ENCODE peak calls at places on chromosomes 4 and X, in nine cellular contexts. T, O, R, F, C, J, D, N and G are unnamed samples.

GRCh38 chr4:168766537-168767316 is 243.3 kb downstream of the CBR4 start:
- DNase-seq in F (no peak), N (no peak), R (no peak), J (no peak), D (no peak), O (peak; percentile 88), T (no peak), C (no peak), G (no peak)

GRCh38 chrX:120450163-120450562 is 18.9 kb downstream of the LAMP2 start:
- DNase-seq in J (peak; percentile 16), F (no peak), N (no peak), R (no peak), D (no peak), T (no peak), O (no peak), C (no peak), G (no peak)

GRCh38 chr4:179755322-179755721 is 2313.1 kb upstream of the AGA start:
- DNase-seq in N (no peak), D (no peak), R (no peak), F (no peak), J (no peak), T (no peak), O (no peak), C (no peak), G (no peak)

GRCh38 chr4:168560184-168560834 is 63.5 kb downstream of the PALLD start:
- DNase-seq in T (no peak), N (no peak), R (no peak), J (peak; percentile 54), O (peak; percentile 70), C (no peak), D (no peak), F (no peak), G (no peak)

GRCh38 chr4:58301384-58301783 is 1191.2 kb upstream of the IGFBP7 start:
- DNase-seq in D (no peak), C (no peak), R (no peak), O (no peak), F (no peak), J (no peak), T (no peak), N (no peak), G (no peak)

GRCh38 chr4:113012122-113012725 is 37.2 kb upstream of the ANK2 start:
- DNase-seq in F (no peak), J (no peak), O (no peak), C (no peak), D (no peak), R (no peak), T (no peak), N (no peak), G (no peak)

GRCh38 chr4:140069068-140069467 is 84.9 kb downstream of the MAML3 start:
- DNase-seq in N (no peak), R (no peak), D (no peak), T (peak; percentile 71), J (peak; percentile 14), F (no peak), O (peak; percentile 73), C (no peak), G (no peak)

GRCh38 chrX:115233497-115234219 is at the start of gene LRCH2:
- DNase-seq in D (no peak), R (no peak), O (peak; percentile 41), F (no peak), C (no peak), N (no peak), J (no peak), T (no peak), G (peak; percentile 66)

GRCh38 chr4:185734214-185734613 is 77.8 kb downstream of the SORBS2 start:
- DNase-seq in C (no peak), J (no peak), D (no peak), N (no peak), O (no peak), F (no peak), T (no peak), R (no peak), G (no peak)

GRCh38 chrX:21843179-21843578 is 3.8 kb downstream of the MBTPS2 start:
- DNase-seq in D (no peak), J (no peak), F (no peak), T (no peak), R (no peak), N (no peak), C (no peak), O (peak; percentile 1), G (no peak)

GRCh38 chr4:72243641-72244040 is 211.8 kb downstream of the NPFFR2 start:
- DNase-seq in F (no peak), R (no peak), T (no peak), D (no peak), C (no peak), N (no peak), O (no peak), J (peak; percentile 14), G (no peak)

GRCh38 chr4:163556169-163556568 is 61.7 kb downstream of the TMA16 start:
- DNase-seq in J (no peak), F (no peak), O (peak; percentile 10), T (no peak), R (no peak), N (no peak), C (no peak), D (no peak), G (no peak)

GRCh38 chr4:175584172-175584571 is 227.9 kb downstream of the GPM6A start:
- DNase-seq in C (no peak), F (no peak), D (no peak), R (no peak), N (no peak), O (no peak), J (no peak), T (no peak), G (no peak)

GRCh38 chrX:25650216-25650615 is 487.9 kb upstream of the MAGEB18 start:
- DNase-seq in N (no peak), D (no peak), F (no peak), R (no peak), O (no peak), J (peak; percentile 0), C (no peak), T (no peak), G (no peak)

GRCh38 chr4:61200991-61201526 is 933 bp downstream of the ADGRL3 start:
- DNase-seq in O (no peak), D (no peak), N (no peak), J (peak; percentile 46), F (no peak), R (no peak), C (no peak), T (no peak), G (peak; percentile 12)

GRCh38 chr4:61201562-61202099 is 1.5 kb downstream of the ADGRL3 start:
- DNase-seq in C (no peak), D (no peak), O (no peak), T (no peak), J (peak; percentile 32), R (no peak), F (no peak), N (no peak), G (peak; percentile 10)

GRCh38 chr4:61202100-61202637 is 2.0 kb downstream of the ADGRL3 start:
- DNase-seq in T (no peak), R (no peak), J (peak; percentile 43), D (no peak), C (no peak), O (no peak), N (no peak), F (no peak), G (no peak)

GRCh38 chr4:61200195-61200990 is at the start of gene ADGRL3:
- DNase-seq in F (no peak), C (no peak), R (no peak), T (no peak), O (peak; percentile 6), J (peak; percentile 56), N (no peak), D (peak; percentile 1), G (no peak)

GRCh38 chr4:61199869-61200194 is 294 bp upstream of the ADGRL3 start:
- DNase-seq in N (no peak), C (no peak), O (no peak), R (no peak), T (no peak), F (no peak), J (no peak), D (no peak), G (no peak)
- H3K4me3 ChIP-seq in N (peak overlapping the region; percentile 39), C (no peak overlapping the region), O (peak overlapping the region; percentile 62), R (no peak overlapping the region), T (peak overlapping the region; percentile 59), F (no peak overlapping the region), J (peak overlapping the region; percentile 58), D (no peak overlapping the region), G (peak overlapping the region; percentile 42)

GRCh38 chr4:176856421-176856820 is 63.7 kb upstream of the VEGFC start:
- DNase-seq in T (no peak), O (no peak), F (no peak), D (no peak), C (no peak), R (no peak), N (no peak), J (no peak), G (no peak)
- H3K4me3 ChIP-seq in T (no peak overlapping the region), O (no peak overlapping the region), F (no peak overlapping the region), D (no peak overlapping the region), C (no peak overlapping the region), R (no peak overlapping the region), N (no peak overlapping the region), J (no peak overlapping the region), G (no peak overlapping the region)

GRCh38 chr4:74038161-74039064 is at the start of gene CXCL3:
- DNase-seq in N (peak; percentile 45), O (peak; percentile 40), F (no peak), R (peak; percentile 7), D (peak; percentile 85), C (no peak), T (peak; percentile 75), J (peak; percentile 94), G (peak; percentile 52)

GRCh38 chr4:74041418-74041817 is 2.9 kb upstream of the CXCL3 start:
- DNase-seq in C (no peak), R (no peak), F (no peak), J (no peak), N (no peak), T (no peak), D (no peak), O (no peak), G (no peak)

GRCh38 chr4:74039065-74039763 is 725 bp upstream of the CXCL3 start:
- DNase-seq in O (peak; percentile 16), T (no peak), C (no peak), N (no peak), R (no peak), J (no peak), D (peak; percentile 24), F (no peak), G (no peak)

GRCh38 chr4:74033721-74034120 is 4.8 kb downstream of the CXCL3 start:
- DNase-seq in O (peak; percentile 60), R (no peak), N (no peak), J (peak; percentile 87), F (no peak), T (no peak), D (no peak), C (no peak), G (no peak)

DNA sequence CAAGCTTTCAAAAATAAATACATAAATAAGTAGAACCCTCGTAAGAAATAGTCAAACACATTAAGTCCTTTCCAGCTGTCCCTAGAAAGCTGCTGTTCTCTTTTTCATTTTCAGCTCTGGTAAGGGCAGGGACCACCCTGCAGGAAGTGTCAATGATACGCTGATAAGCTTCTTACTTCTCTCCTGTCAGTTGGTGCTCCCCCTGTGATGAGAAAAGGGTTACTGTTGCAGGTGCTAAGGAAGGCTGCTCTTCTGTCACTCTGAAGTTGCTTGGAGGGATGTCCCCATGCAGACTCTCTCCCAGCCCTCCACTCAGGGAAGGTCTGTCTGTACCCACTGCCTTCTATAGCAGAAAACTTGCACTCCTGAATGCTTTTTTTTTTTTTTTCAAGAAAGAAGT is 1.4 kb downstream of the CXCL3 start:
- DNase-seq in T (no peak), C (no peak), D (peak; percentile 37), O (no peak), J (no peak), F (no peak), R (no peak), N (no peak), G (no peak)
- H3K4me3 ChIP-seq in T (no peak overlapping the region), C (no peak overlapping the region), D (peak overlapping the region; percentile 55), O (no peak overlapping the region), J (peak overlapping the region; percentile 73), F (no peak overlapping the region), R (no peak overlapping the region), N (no peak overlapping the region), G (no peak overlapping the region)

GRCh38 chr4:63583561-63583960 is 825.7 kb downstream of the TECRL start:
- DNase-seq in T (no peak), O (no peak), C (no peak), F (no peak), J (no peak), R (no peak), N (no peak), D (no peak), G (no peak)
- H3K4me3 ChIP-seq in T (no peak overlapping the region), O (no peak overlapping the region), C (no peak overlapping the region), F (no peak overlapping the region), J (no peak overlapping the region), R (no peak overlapping the region), N (no peak overlapping the region), D (no peak overlapping the region), G (no peak overlapping the region)